ENCODE peak calls at places on chromosomes 5 and 9, in five cellular contexts. R is HepG2, J is A549, P is endothelial cell of umbilical vein, F is GM12878. Q is an unnamed sample.

GRCh38 chr9:129287595-129288305 is 109.7 kb upstream of the IER5L start:
- DNase-seq in F (no peak), P (no peak), R (no peak), J (no peak), Q (no peak)

GRCh38 chr9:137276757-137277328 is 683 bp upstream of the TOR4A start:
- DNase-seq in J (peak), F (no peak), P (peak), R (peak), Q (peak)

GRCh38 chr5:153901449-153901848 is 137.3 kb downstream of the FAM114A2 start:
- DNase-seq in R (no peak), P (no peak), J (no peak), F (no peak), Q (no peak)

GRCh38 chr5:145347026-145347616 is 488.0 kb downstream of the PRELID2 start:
- DNase-seq in R (peak), P (peak), J (peak), F (no peak), Q (peak)

GRCh38 chr5:157004893-157005551 is 42.0 kb upstream of the TIMD4 start:
- DNase-seq in F (no peak), P (no peak), J (peak), R (no peak), Q (no peak)

GRCh38 chr9:113511856-113512761 is 48.6 kb downstream of the RGS3 start:
- DNase-seq in J (no peak), F (peak), R (no peak), P (no peak), Q (peak)

GRCh38 chr9:97938081-97938644 is at the start of gene HEMGN:
- DNase-seq in J (no peak), F (peak), P (no peak), R (no peak), Q (no peak)

GRCh38 chr5:151051066-151051930 is 29.5 kb downstream of the TNIP1 start:
- DNase-seq in R (peak), F (peak), J (peak), P (peak), Q (peak)

GRCh38 chr5:71757590-71758543 is 38.8 kb downstream of the CARTPT start:
- DNase-seq in J (peak), R (peak), F (peak), P (peak), Q (peak)

GRCh38 chr5:127870914-127871313 is 167.7 kb downstream of the CCDC192 start:
- DNase-seq in P (peak), J (no peak), F (no peak), R (no peak), Q (no peak)

GRCh38 chr5:76175821-76176403 is 92.7 kb downstream of the SV2C start:
- DNase-seq in R (no peak), J (no peak), F (peak), P (no peak), Q (peak)

GRCh38 chr5:56164371-56164770 is 68.8 kb downstream of the ANKRD55 start:
- DNase-seq in F (no peak), J (no peak), R (no peak), P (peak), Q (no peak)

GRCh38 chr5:79512692-79513518 is 1.0 kb downstream of the HOMER1 start:
- DNase-seq in F (no peak), R (no peak), P (peak), J (no peak), Q (peak)

GRCh38 chr9:16106211-16106610 is 553.4 kb downstream of the CCDC171 start:
- DNase-seq in F (no peak), J (no peak), P (no peak), R (no peak), Q (no peak)

GRCh38 chr9:77820293-77820954 is 172.3 kb upstream of the GNA14 start:
- DNase-seq in P (peak), F (no peak), R (no peak), J (peak), Q (peak)

GRCh38 chr9:16985559-16986348 is 115.3 kb upstream of the BNC2 start:
- DNase-seq in R (no peak), F (no peak), P (peak), J (peak), Q (no peak)

GRCh38 chr5:138349842-138350635 is 2.4 kb upstream of the KDM3B start:
- DNase-seq in P (no peak), R (no peak), F (no peak), J (no peak), Q (peak)

GRCh38 chr5:15722305-15722704 is 222.3 kb downstream of the FBXL7 start:
- DNase-seq in R (no peak), J (no peak), P (peak), F (no peak), Q (no peak)

GRCh38 chr5:36692791-36693763 is 86.7 kb downstream of the SLC1A3 start:
- DNase-seq in P (peak), J (peak), R (peak), F (no peak), Q (peak)

GRCh38 chr9:14508884-14509283 is 184.3 kb downstream of the ZDHHC21 start:
- DNase-seq in R (no peak), F (no peak), P (no peak), J (no peak), Q (no peak)

GRCh38 chr9:128118971-128119665 is 8.4 kb downstream of the PTGES2 start:
- DNase-seq in P (no peak), F (no peak), J (no peak), R (no peak), Q (no peak)

GRCh38 chr5:4087110-4087509 is 491.5 kb downstream of the IRX1 start:
- DNase-seq in R (no peak), P (no peak), J (no peak), F (no peak), Q (no peak)

GRCh38 chr5:29148581-29148980 is 2044.9 kb upstream of the CDH6 start:
- DNase-seq in P (no peak), J (no peak), R (no peak), F (no peak), Q (no peak)

GRCh38 chr5:159805021-159805420 is 111.3 kb upstream of the ADRA1B start:
- DNase-seq in R (no peak), J (no peak), F (no peak), P (no peak), Q (peak)

GRCh38 chr5:59768204-59769040 is 125.1 kb downstream of the PDE4D start:
- DNase-seq in P (peak), J (peak), R (peak), F (no peak), Q (no peak)

GRCh38 chr5:150350524-150351344 is 6.8 kb upstream of the TCOF1 start:
- DNase-seq in P (peak), R (peak), J (peak), F (peak), Q (peak)

GRCh38 chr5:168603776-168604175 is 24.6 kb upstream of the PANK3 start:
- DNase-seq in R (no peak), F (no peak), P (no peak), J (no peak), Q (no peak)

GRCh38 chr5:78573318-78573717 is 75.3 kb downstream of the LHFPL2 start:
- DNase-seq in J (no peak), P (no peak), R (no peak), F (peak), Q (peak)

GRCh38 chr9:130847306-130848217 is 12.5 kb downstream of the ABL1 start:
- DNase-seq in P (peak), F (no peak), J (peak), R (peak), Q (peak)

GRCh38 chr9:23635276-23635675 is 190.8 kb downstream of the ELAVL2 start:
- DNase-seq in P (no peak), R (no peak), F (no peak), J (no peak), Q (no peak)

GRCh38 chr9:34331191-34331590 is 1.8 kb downstream of the NUDT2 start:
- DNase-seq in F (no peak), R (no peak), J (no peak), P (no peak), Q (peak)

GRCh38 chr5:159469496-159470370 is 139.4 kb upstream of the IL12B start:
- DNase-seq in R (no peak), P (no peak), J (peak), F (no peak), Q (no peak)

GRCh38 chr9:21017092-21017491 is 14.3 kb downstream of the HACD4 start:
- DNase-seq in J (peak), F (no peak), P (peak), R (no peak), Q (no peak)

GRCh38 chr9:21709464-21710058 is 92.9 kb upstream of the MTAP start:
- DNase-seq in F (no peak), R (peak), J (peak), P (peak), Q (no peak)

GRCh38 chr5:138725885-138726457 is 27.3 kb upstream of the CTNNA1 start:
- DNase-seq in J (no peak), R (peak), F (no peak), P (no peak), Q (no peak)

GRCh38 chr5:154117930-154118329 is 72.6 kb upstream of the GALNT10 start:
- DNase-seq in P (no peak), J (no peak), F (no peak), R (no peak), Q (no peak)

DNA sequence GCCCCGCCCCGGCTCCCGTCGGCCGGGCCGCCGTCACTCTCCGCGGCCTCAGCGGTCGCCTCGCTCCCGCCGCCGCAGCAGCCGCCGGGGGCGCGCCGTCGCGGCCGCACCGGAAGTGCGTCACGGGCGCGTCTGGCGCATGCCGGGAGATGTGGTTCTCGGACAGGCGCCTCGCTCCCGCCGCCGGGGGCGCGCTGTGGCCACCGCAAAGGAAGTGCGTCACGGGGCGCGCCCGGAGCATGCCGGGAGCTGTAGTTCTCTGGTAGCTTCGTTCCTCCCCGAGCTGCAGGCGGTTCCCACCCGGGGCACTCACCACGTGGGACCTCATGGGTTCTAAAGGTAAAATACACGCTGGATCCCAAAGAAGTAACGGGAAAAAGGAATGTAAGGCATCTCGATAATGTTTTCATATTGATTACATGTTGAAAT is at the start of gene UBAC1:
- DNase-seq in F (peak), P (peak), J (peak), R (peak), Q (peak)
- TF ChIP-seq CTCF in F (peak), P (peak), J (peak), R (peak), Q (no peak)

GRCh38 chr5:141878186-141878770 is at the start of gene PCDH1:
- DNase-seq in J (peak), R (no peak), F (no peak), P (peak), Q (no peak)
- TF ChIP-seq POLR2A in J (no peak), R (no peak), F (no peak), P (peak), Q (no peak)

GRCh38 chr9:133119039-133119438 is 2.0 kb downstream of the RALGDS start:
- DNase-seq in P (peak), F (no peak), J (no peak), R (no peak), Q (no peak)
- TF ChIP-seq MYC in P (no peak), F (no peak), J (no peak), R (no peak), Q (no peak)

GRCh38 chr9:95333426-95333825 is 15.9 kb upstream of the FANCC start:
- DNase-seq in F (no peak), P (no peak), J (no peak), R (no peak), Q (no peak)

GRCh38 chr9:95341262-95342011 is 23.9 kb upstream of the FANCC start:
- DNase-seq in F (no peak), P (peak), R (no peak), J (peak), Q (no peak)

GRCh38 chr9:95338243-95338642 is 20.7 kb upstream of the FANCC start:
- DNase-seq in P (no peak), F (no peak), J (no peak), R (no peak), Q (no peak)

GRCh38 chr9:95332860-95333259 is 15.4 kb upstream of the FANCC start:
- DNase-seq in J (peak), P (no peak), F (no peak), R (no peak), Q (no peak)

GRCh38 chr9:95336281-95336680 is 18.8 kb upstream of the FANCC start:
- DNase-seq in F (no peak), P (peak), R (peak), J (peak), Q (peak)
- TF ChIP-seq CTCF in F (peak), P (peak), R (peak), J (peak), Q (peak)

DNA sequence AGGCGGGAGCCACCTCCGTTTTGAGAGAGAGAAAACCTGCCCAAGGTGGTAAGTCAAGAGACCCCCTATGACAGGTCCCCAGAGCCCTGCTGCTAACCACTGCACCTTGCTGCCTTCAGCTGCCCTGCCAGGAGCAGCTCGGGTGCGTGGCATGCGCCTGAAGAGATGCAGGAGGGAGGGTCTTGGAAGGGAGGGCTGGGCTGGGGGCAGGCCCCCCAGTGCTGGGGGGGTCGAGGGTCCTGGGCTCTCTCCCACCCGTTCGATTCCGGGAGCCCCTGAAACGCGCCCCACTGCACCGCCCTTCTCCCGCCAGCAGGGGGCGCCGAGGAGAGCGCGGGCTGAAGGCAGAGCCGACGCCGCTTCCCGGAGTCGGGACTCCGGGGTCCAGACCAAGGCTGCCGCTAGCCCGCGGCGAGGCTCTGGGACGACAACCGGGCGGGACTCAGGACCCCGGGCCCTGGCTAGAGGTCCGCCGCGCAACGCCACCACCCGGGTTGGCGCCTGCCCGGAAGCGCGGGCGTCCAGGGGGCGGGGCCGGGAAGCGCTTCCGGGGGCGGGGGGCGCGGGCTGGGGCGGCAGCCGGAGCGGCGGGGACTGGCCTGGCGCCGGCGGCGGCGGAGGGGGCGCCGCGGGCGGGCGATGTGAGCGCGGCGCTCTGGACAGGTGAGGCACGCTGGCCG is at the start of gene ZBTB34:
- DNase-seq in F (no peak), R (peak), P (peak), J (peak), Q (peak)
- TF ChIP-seq POLR2A in F (peak), R (peak), P (peak), J (peak), Q (peak)

DNA sequence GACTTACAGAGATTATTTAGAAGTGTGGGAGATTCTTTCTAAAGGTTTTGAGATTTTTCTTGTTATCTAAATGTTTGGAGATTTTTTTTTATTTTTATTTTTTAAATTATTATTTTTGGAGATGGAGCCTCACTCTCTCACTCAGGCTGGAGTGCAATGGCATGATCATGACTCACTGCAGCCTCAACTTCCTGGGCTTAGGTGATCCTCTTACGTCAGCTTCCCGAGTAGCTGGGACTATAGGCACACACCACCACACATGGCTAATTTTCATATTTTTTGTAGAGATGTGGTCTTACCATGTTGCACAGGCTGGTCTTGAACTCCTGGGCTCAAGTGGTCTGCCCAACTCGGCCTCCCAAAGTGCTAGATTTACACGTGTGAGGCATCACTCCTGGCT is 694.5 kb downstream of the TLE1 start:
- DNase-seq in P (peak), J (no peak), R (no peak), F (no peak), Q (peak)
- TF ChIP-seq MYC in P (no peak), J (no peak), R (no peak), F (no peak), Q (no peak)